ENCODE peak calls at places on chromosomes 16 and 17, in eight cellular contexts. Z is endothelial cell of umbilical vein, B is adrenal gland, O is cardiac muscle cell, N is IMR-90, M is stomach, Y is heart right ventricle, G is H9. C is an unnamed sample.

GRCh38 chr17:17228521-17229279 is 8.3 kb downstream of the FLCN start:
- DNase-seq in Z (no peak), B (peak; percentile 64), O (no peak), N (no peak), M (no peak), Y (peak; percentile 47), G (no peak), C (no peak)

GRCh38 chr16:85473909-85474640 is 139.0 kb upstream of the GSE1 start:
- DNase-seq in Z (no peak), B (no peak), O (no peak), N (no peak), M (no peak), Y (no peak), G (no peak), C (no peak)

GRCh38 chr16:50293041-50293783 is 26.9 kb downstream of the ADCY7 start:
- DNase-seq in Z (no peak), B (no peak), O (no peak), N (no peak), M (no peak), Y (peak; percentile 7), G (no peak), C (no peak)

GRCh38 chr17:31486351-31487062 is 95.0 kb downstream of the RAB11FIP4 start:
- DNase-seq in Z (no peak), B (no peak), O (no peak), N (no peak), M (peak; percentile 75), Y (no peak), G (no peak), C (no peak)

GRCh38 chr16:69089091-69089912 is 16.2 kb upstream of the HAS3 start:
- DNase-seq in Z (peak; percentile 65), B (peak; percentile 67), O (no peak), N (peak; percentile 53), M (peak; percentile 40), Y (no peak), G (peak; percentile 66), C (no peak)

GRCh38 chr16:89471225-89471624 is 19.1 kb downstream of the ANKRD11 start:
- DNase-seq in Z (no peak), B (no peak), O (peak; percentile 83), N (peak; percentile 88), M (no peak), Y (no peak), G (no peak), C (no peak)

GRCh38 chr16:28589069-28589468 is 7.8 kb downstream of the SULT1A2 start:
- DNase-seq in Z (no peak), B (no peak), O (no peak), N (no peak), M (no peak), Y (no peak), G (no peak), C (no peak)

GRCh38 chr17:21019976-21020575 is 22.7 kb downstream of the USP22 start:
- DNase-seq in Z (no peak), B (peak; percentile 63), O (peak; percentile 54), N (no peak), M (peak; percentile 55), Y (no peak), G (no peak), C (no peak)

GRCh38 chr16:86491643-86492030 is 18.7 kb upstream of the FOXF1 start:
- DNase-seq in Z (no peak), B (no peak), O (no peak), N (no peak), M (no peak), Y (no peak), G (no peak), C (no peak)

GRCh38 chr17:78940241-78940640 is 15.1 kb upstream of the TIMP2 start:
- DNase-seq in Z (no peak), B (no peak), O (no peak), N (no peak), M (no peak), Y (no peak), G (no peak), C (no peak)

GRCh38 chr17:64064331-64064730 is 43.9 kb upstream of the ICAM2 start:
- DNase-seq in Z (no peak), B (peak; percentile 70), O (no peak), N (no peak), M (peak; percentile 78), Y (no peak), G (no peak), C (no peak)

GRCh38 chr16:11583171-11583570 is 3.5 kb downstream of the LITAF start:
- DNase-seq in Z (no peak), B (no peak), O (peak; percentile 91), N (peak; percentile 72), M (no peak), Y (no peak), G (no peak), C (no peak)

GRCh38 chr17:57481901-57482300 is 225.6 kb downstream of the MSI2 start:
- DNase-seq in Z (no peak), B (peak; percentile 89), O (peak; percentile 99), N (peak; percentile 100), M (no peak), Y (no peak), G (no peak), C (no peak)

GRCh38 chr17:69733171-69734014 is 318.9 kb downstream of the MAP2K6 start:
- DNase-seq in Z (peak; percentile 67), B (no peak), O (peak; percentile 37), N (peak; percentile 88), M (no peak), Y (peak; percentile 16), G (no peak), C (no peak)

GRCh38 chr17:29719469-29719868 is 96.8 kb upstream of the CORO6 start:
- DNase-seq in Z (no peak), B (no peak), O (no peak), N (no peak), M (no peak), Y (no peak), G (no peak), C (no peak)

GRCh38 chr17:29723283-29724047 is 100.8 kb upstream of the CORO6 start:
- DNase-seq in Z (no peak), B (no peak), O (no peak), N (no peak), M (no peak), Y (no peak), G (no peak), C (no peak)

GRCh38 chr17:29720471-29720990 is 97.8 kb upstream of the CORO6 start:
- DNase-seq in Z (no peak), B (no peak), O (no peak), N (no peak), M (no peak), Y (no peak), G (no peak), C (no peak)

GRCh38 chr17:29718446-29719039 is 95.8 kb upstream of the CORO6 start:
- DNase-seq in Z (no peak), B (no peak), O (no peak), N (no peak), M (no peak), Y (no peak), G (peak; percentile 46), C (no peak)

GRCh38 chr17:29722411-29723198 is 99.9 kb upstream of the CORO6 start:
- DNase-seq in Z (peak; percentile 84), B (peak; percentile 62), O (peak; percentile 98), N (peak; percentile 73), M (no peak), Y (no peak), G (no peak), C (no peak)
- H3K4me1 ChIP-seq in Z (peaks cover 35% of the 10 kb centered on the region), B (peaks cover 39% of the 10 kb centered on the region), O (peaks cover 32% of the 10 kb centered on the region), N (peaks cover 3% of the 10 kb centered on the region), M (peaks cover 6% of the 10 kb centered on the region), Y (peaks cover 64% of the 10 kb centered on the region), G (peaks cover 6% of the 10 kb centered on the region), C (peaks cover 10% of the 10 kb centered on the region)

DNA sequence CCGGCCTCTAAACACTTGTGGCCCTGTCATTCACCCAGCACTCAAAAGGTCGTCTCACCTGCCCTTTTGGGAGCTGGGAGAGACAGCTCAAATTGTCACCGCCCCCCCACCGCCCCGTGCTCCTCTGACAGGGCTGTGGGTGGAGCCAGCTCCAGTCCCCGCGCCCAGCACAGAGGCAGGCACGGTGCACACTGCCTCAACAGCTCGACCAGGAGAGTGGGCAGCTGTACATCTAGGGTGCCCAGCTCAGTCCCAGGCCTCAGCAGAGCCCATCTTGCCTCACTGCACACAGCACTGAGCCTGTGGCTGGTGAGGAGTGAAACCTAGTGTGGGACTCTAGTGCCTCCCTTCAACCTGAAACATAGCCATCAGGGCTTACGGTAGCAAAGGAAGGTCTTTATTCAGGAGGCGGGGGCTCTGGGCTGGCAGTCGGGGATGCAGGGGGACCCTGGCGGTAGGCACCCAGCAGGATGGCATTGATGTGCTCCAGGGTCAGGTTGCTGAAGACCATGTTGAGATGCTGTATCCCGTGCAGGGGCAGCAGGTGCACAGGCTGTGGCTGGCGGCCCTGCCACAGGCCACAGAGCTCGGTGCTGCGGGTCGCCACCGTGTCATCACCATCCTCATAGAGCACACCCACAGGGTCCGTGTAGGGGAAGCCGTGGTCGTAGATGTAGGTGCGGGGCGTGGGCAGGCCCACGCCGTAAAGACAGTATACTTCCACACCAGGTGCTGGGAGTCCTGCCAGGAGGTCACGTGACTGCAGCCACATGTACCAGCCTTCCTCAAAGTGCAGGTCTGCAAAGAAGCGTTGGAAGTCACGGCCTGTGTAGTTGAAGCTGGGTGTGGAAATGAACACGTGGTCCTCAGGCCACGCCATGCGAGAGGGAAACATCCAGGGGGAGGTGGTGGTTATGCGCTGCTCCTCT is 3.1 kb upstream of the PSMB10 start:
- DNase-seq in Z (no peak), B (peak; percentile 45), O (no peak), N (no peak), M (peak; percentile 80), Y (no peak), G (no peak), C (no peak)
- H3K4me1 ChIP-seq in Z (peaks cover 13% of the 10 kb centered on the region), B (peaks cover 31% of the 10 kb centered on the region), O (peaks cover 8% of the 10 kb centered on the region), N (peaks cover 11% of the 10 kb centered on the region), M (peaks cover 37% of the 10 kb centered on the region), Y (peaks cover 65% of the 10 kb centered on the region), G (peaks cover 3% of the 10 kb centered on the region), C (peaks cover 30% of the 10 kb centered on the region)

GRCh38 chr16:67820608-67821259 is 14.0 kb downstream of the TSNAXIP1 start:
- DNase-seq in Z (no peak), B (no peak), O (no peak), N (no peak), M (no peak), Y (no peak), G (no peak), C (no peak)
- H3K4me1 ChIP-seq in Z (no peaks in the 10 kb centered on the region), B (no peaks in the 10 kb centered on the region), O (no peaks in the 10 kb centered on the region), N (no peaks in the 10 kb centered on the region), M (no peaks in the 10 kb centered on the region), Y (no peaks in the 10 kb centered on the region), G (no peaks in the 10 kb centered on the region), C (no peaks in the 10 kb centered on the region)

GRCh38 chr17:42679492-42680330 is 1.9 kb downstream of the CCR10 start:
- DNase-seq in Z (peak; percentile 82), B (peak; percentile 88), O (peak; percentile 86), N (peak; percentile 75), M (peak; percentile 86), Y (peak; percentile 86), G (peak; percentile 95), C (no peak)

GRCh38 chr17:42679001-42679491 is 2.3 kb upstream of the PLEKHH3 start:
- DNase-seq in Z (peak; percentile 28), B (no peak), O (peak; percentile 62), N (peak; percentile 39), M (peak; percentile 63), Y (no peak), G (peak; percentile 72), C (no peak)

GRCh38 chr17:42681976-42682375 is 333 bp upstream of the CCR10 start:
- DNase-seq in Z (no peak), B (no peak), O (no peak), N (no peak), M (no peak), Y (no peak), G (no peak), C (no peak)

GRCh38 chr17:42677921-42678781 is 1.4 kb upstream of the PLEKHH3 start:
- DNase-seq in Z (peak; percentile 81), B (peak; percentile 92), O (peak; percentile 89), N (peak; percentile 73), M (peak; percentile 85), Y (peak; percentile 92), G (peak; percentile 98), C (no peak)

GRCh38 chr17:42680331-42680808 is 1.3 kb downstream of the CCR10 start:
- DNase-seq in Z (no peak), B (no peak), O (no peak), N (peak; percentile 29), M (no peak), Y (no peak), G (peak; percentile 75), C (no peak)
- H3K4me1 ChIP-seq in Z (peaks cover 46% of the 10 kb centered on the region), B (peaks cover 63% of the 10 kb centered on the region), O (peaks cover 23% of the 10 kb centered on the region), N (peaks cover 30% of the 10 kb centered on the region), M (peaks cover 53% of the 10 kb centered on the region), Y (peaks cover 75% of the 10 kb centered on the region), G (peaks cover 3% of the 10 kb centered on the region), C (peaks cover 38% of the 10 kb centered on the region)